ENCODE peak calls at places on chromosomes 16 and 17, in five cellular contexts. One of them, this sample, is unnamed.

GRCh38 chr17:55442953-55443683 is 21.5 kb upstream of the MMD start:
- DNase-seq in AG10803: peak
- DNase-seq in GM18507: no peak
- DNase-seq in T follicular helper cell: no peak
- DNase-seq in transverse colon: no peak
- DNase-seq in this sample: no peak

GRCh38 chr17:59427996-59428395 is 96.5 kb downstream of the YPEL2 start:
- DNase-seq in GM18507: no peak
- DNase-seq in transverse colon: no peak
- DNase-seq in T follicular helper cell: no peak
- DNase-seq in AG10803: peak
- DNase-seq in this sample: no peak

GRCh38 chr17:42305543-42306384 is 17.5 kb downstream of the STAT5A start:
- DNase-seq in transverse colon: no peak
- DNase-seq in T follicular helper cell: no peak
- DNase-seq in GM18507: no peak
- DNase-seq in AG10803: no peak
- DNase-seq in this sample: no peak

GRCh38 chr16:66662445-66663194 is 33.9 kb downstream of the CMTM4 start:
- DNase-seq in T follicular helper cell: no peak
- DNase-seq in GM18507: no peak
- DNase-seq in AG10803: peak
- DNase-seq in transverse colon: no peak
- DNase-seq in this sample: no peak

GRCh38 chr16:22670551-22670970 is 143.4 kb upstream of the HS3ST2 start:
- DNase-seq in transverse colon: no peak
- DNase-seq in T follicular helper cell: no peak
- DNase-seq in GM18507: peak
- DNase-seq in AG10803: no peak
- DNase-seq in this sample: no peak

GRCh38 chr17:7932949-7933348 is 943 bp downstream of the CNTROB start:
- DNase-seq in transverse colon: peak
- DNase-seq in T follicular helper cell: no peak
- DNase-seq in AG10803: peak
- DNase-seq in GM18507: no peak
- DNase-seq in this sample: no peak

GRCh38 chr16:83847371-83848225 is 39.8 kb downstream of the HSBP1 start:
- DNase-seq in transverse colon: no peak
- DNase-seq in T follicular helper cell: no peak
- DNase-seq in AG10803: no peak
- DNase-seq in GM18507: no peak
- DNase-seq in this sample: no peak

GRCh38 chr17:20200016-20200788 is 191.0 kb downstream of the SPECC1 start:
- DNase-seq in T follicular helper cell: no peak
- DNase-seq in GM18507: no peak
- DNase-seq in transverse colon: no peak
- DNase-seq in AG10803: peak
- DNase-seq in this sample: no peak

GRCh38 chr16:24440296-24440695 is 99.1 kb upstream of the RBBP6 start:
- DNase-seq in T follicular helper cell: no peak
- DNase-seq in AG10803: no peak
- DNase-seq in transverse colon: no peak
- DNase-seq in GM18507: no peak
- DNase-seq in this sample: no peak

GRCh38 chr17:63927464-63928171 is 4.5 kb downstream of the CD79B start:
- DNase-seq in transverse colon: no peak
- DNase-seq in AG10803: no peak
- DNase-seq in T follicular helper cell: no peak
- DNase-seq in GM18507: no peak
- DNase-seq in this sample: no peak

GRCh38 chr16:25009822-25010221 is 5.3 kb downstream of the ARHGAP17 start:
- DNase-seq in T follicular helper cell: no peak
- DNase-seq in AG10803: peak
- DNase-seq in GM18507: no peak
- DNase-seq in transverse colon: no peak
- DNase-seq in this sample: no peak

GRCh38 chr17:77560417-77560816 is 398.1 kb upstream of the TNRC6C start:
- DNase-seq in GM18507: no peak
- DNase-seq in AG10803: no peak
- DNase-seq in T follicular helper cell: no peak
- DNase-seq in transverse colon: no peak
- DNase-seq in this sample: no peak

GRCh38 chr17:7956208-7956965 is 24.4 kb downstream of the CNTROB start:
- DNase-seq in transverse colon: peak
- DNase-seq in GM18507: no peak
- DNase-seq in AG10803: peak
- DNase-seq in T follicular helper cell: no peak
- DNase-seq in this sample: no peak

GRCh38 chr17:2598166-2598565 is 4.7 kb downstream of the PAFAH1B1 start:
- DNase-seq in GM18507: no peak
- DNase-seq in transverse colon: no peak
- DNase-seq in T follicular helper cell: no peak
- DNase-seq in AG10803: peak
- DNase-seq in this sample: no peak

GRCh38 chr17:57356153-57356721 is 99.9 kb downstream of the MSI2 start:
- DNase-seq in AG10803: no peak
- DNase-seq in T follicular helper cell: no peak
- DNase-seq in GM18507: no peak
- DNase-seq in transverse colon: no peak
- DNase-seq in this sample: no peak

GRCh38 chr16:68843482-68844210 is at the start of gene TANGO6:
- DNase-seq in transverse colon: peak
- DNase-seq in AG10803: peak
- DNase-seq in GM18507: peak
- DNase-seq in T follicular helper cell: peak
- DNase-seq in this sample: peak

GRCh38 chr17:61009619-61010018 is 332.0 kb downstream of the BCAS3 start:
- DNase-seq in T follicular helper cell: no peak
- DNase-seq in transverse colon: no peak
- DNase-seq in AG10803: no peak
- DNase-seq in GM18507: no peak
- DNase-seq in this sample: peak

GRCh38 chr17:7586673-7587419 is 3.0 kb downstream of the SOX15 start:
- DNase-seq in transverse colon: peak
- DNase-seq in T follicular helper cell: no peak
- DNase-seq in GM18507: no peak
- DNase-seq in AG10803: no peak
- DNase-seq in this sample: no peak

GRCh38 chr16:8868272-8869211 is at the start of gene CARHSP1:
- DNase-seq in T follicular helper cell: peak
- DNase-seq in transverse colon: peak
- DNase-seq in GM18507: peak
- DNase-seq in AG10803: peak
- DNase-seq in this sample: peak

GRCh38 chr17:76263896-76264295 is 1.3 kb upstream of the UBALD2 start:
- DNase-seq in GM18507: no peak
- DNase-seq in AG10803: no peak
- DNase-seq in T follicular helper cell: no peak
- DNase-seq in transverse colon: no peak
- DNase-seq in this sample: no peak

GRCh38 chr16:63876096-63876495 is 1245.8 kb downstream of the CDH11 start:
- DNase-seq in GM18507: no peak
- DNase-seq in transverse colon: no peak
- DNase-seq in AG10803: peak
- DNase-seq in T follicular helper cell: no peak
- DNase-seq in this sample: no peak

GRCh38 chr17:81941484-81942166 is 4.5 kb upstream of the PYCR1 start:
- DNase-seq in transverse colon: no peak
- DNase-seq in AG10803: no peak
- DNase-seq in T follicular helper cell: no peak
- DNase-seq in GM18507: no peak
- DNase-seq in this sample: no peak

GRCh38 chr17:76547183-76547641 is 7.4 kb downstream of the PRCD start:
- DNase-seq in GM18507: no peak
- DNase-seq in transverse colon: peak
- DNase-seq in T follicular helper cell: peak
- DNase-seq in AG10803: peak
- DNase-seq in this sample: no peak

GRCh38 chr16:10688726-10689125 is 6.0 kb downstream of the TEKT5 start:
- DNase-seq in GM18507: no peak
- DNase-seq in AG10803: no peak
- DNase-seq in transverse colon: no peak
- DNase-seq in T follicular helper cell: no peak
- DNase-seq in this sample: no peak

GRCh38 chr16:75225092-75225491 is 6.3 kb downstream of the CTRB1 start:
- DNase-seq in AG10803: no peak
- DNase-seq in transverse colon: no peak
- DNase-seq in T follicular helper cell: no peak
- DNase-seq in GM18507: no peak
- DNase-seq in this sample: no peak

GRCh38 chr17:8052256-8053252 is 13.7 kb downstream of the ALOX15B start:
- DNase-seq in GM18507: no peak
- DNase-seq in AG10803: no peak
- DNase-seq in T follicular helper cell: no peak
- DNase-seq in transverse colon: no peak
- DNase-seq in this sample: no peak

GRCh38 chr17:74859439-74860228 is at the start of gene GRIN2C:
- DNase-seq in GM18507: no peak
- DNase-seq in transverse colon: no peak
- DNase-seq in T follicular helper cell: no peak
- DNase-seq in AG10803: no peak
- DNase-seq in this sample: no peak

GRCh38 chr17:32323784-32324590 is 18.0 kb downstream of the C17orf75 start:
- DNase-seq in AG10803: peak
- DNase-seq in transverse colon: peak
- DNase-seq in GM18507: no peak
- DNase-seq in T follicular helper cell: no peak
- DNase-seq in this sample: no peak

This sample was measured in NCI-H446.